ENCODE peak calls at places on chromosomes 16 and 17, in ten cellular contexts. One of them, this sample, is unnamed.

GRCh38 chr16:22014271-22014873 is 6.5 kb downstream of the MOSMO start:
- DNase-seq in heart left ventricle: no peak
- DNase-seq in stimulated activated CD8-positive, alpha-beta memory T cell treated with anti-CD3 and anti-CD28 coated beads, Interleukin-7, amount 100 ng/mL, for 1 hour: no peak
- DNase-seq in T-helper 1 cell: no peak
- DNase-seq in D721Med: no peak
- DNase-seq in hepatic stellate cell: no peak
- DNase-seq in activated CD4-positive, alpha-beta T cell treated with anti-CD3 and anti-CD28 coated beads for 48 hours: no peak
- DNase-seq in GM18507: no peak
- DNase-seq in NCI-H1105: no peak
- DNase-seq in anterior cingulate cortex: no peak
- DNase-seq in this sample: no peak

GRCh38 chr16:5604770-5605169 is 507.2 kb upstream of the EEF2KMT start:
- DNase-seq in heart left ventricle: no peak
- DNase-seq in NCI-H1105: no peak
- DNase-seq in D721Med: no peak
- DNase-seq in GM18507: no peak
- DNase-seq in hepatic stellate cell: no peak
- DNase-seq in activated CD4-positive, alpha-beta T cell treated with anti-CD3 and anti-CD28 coated beads for 48 hours: peak
- DNase-seq in T-helper 1 cell: no peak
- DNase-seq in anterior cingulate cortex: no peak
- DNase-seq in stimulated activated CD8-positive, alpha-beta memory T cell treated with anti-CD3 and anti-CD28 coated beads, Interleukin-7, amount 100 ng/mL, for 1 hour: no peak
- DNase-seq in this sample: no peak

GRCh38 chr17:56777859-56778258 is 55.9 kb downstream of the C17orf67 start:
- DNase-seq in heart left ventricle: no peak
- DNase-seq in activated CD4-positive, alpha-beta T cell treated with anti-CD3 and anti-CD28 coated beads for 48 hours: no peak
- DNase-seq in stimulated activated CD8-positive, alpha-beta memory T cell treated with anti-CD3 and anti-CD28 coated beads, Interleukin-7, amount 100 ng/mL, for 1 hour: no peak
- DNase-seq in D721Med: no peak
- DNase-seq in hepatic stellate cell: peak
- DNase-seq in T-helper 1 cell: no peak
- DNase-seq in GM18507: no peak
- DNase-seq in anterior cingulate cortex: no peak
- DNase-seq in NCI-H1105: no peak
- DNase-seq in this sample: peak

GRCh38 chr17:332558-333322 is 19.9 kb downstream of the RPH3AL start:
- DNase-seq in stimulated activated CD8-positive, alpha-beta memory T cell treated with anti-CD3 and anti-CD28 coated beads, Interleukin-7, amount 100 ng/mL, for 1 hour: no peak
- DNase-seq in anterior cingulate cortex: no peak
- DNase-seq in D721Med: no peak
- DNase-seq in hepatic stellate cell: no peak
- DNase-seq in GM18507: no peak
- DNase-seq in heart left ventricle: peak
- DNase-seq in T-helper 1 cell: no peak
- DNase-seq in NCI-H1105: no peak
- DNase-seq in activated CD4-positive, alpha-beta T cell treated with anti-CD3 and anti-CD28 coated beads for 48 hours: no peak
- DNase-seq in this sample: peak

GRCh38 chr17:62950067-62950466 is 16.0 kb upstream of the TANC2 start:
- DNase-seq in anterior cingulate cortex: no peak
- DNase-seq in activated CD4-positive, alpha-beta T cell treated with anti-CD3 and anti-CD28 coated beads for 48 hours: no peak
- DNase-seq in NCI-H1105: no peak
- DNase-seq in GM18507: no peak
- DNase-seq in hepatic stellate cell: peak
- DNase-seq in T-helper 1 cell: no peak
- DNase-seq in D721Med: no peak
- DNase-seq in stimulated activated CD8-positive, alpha-beta memory T cell treated with anti-CD3 and anti-CD28 coated beads, Interleukin-7, amount 100 ng/mL, for 1 hour: no peak
- DNase-seq in heart left ventricle: peak
- DNase-seq in this sample: peak

GRCh38 chr17:73118876-73119485 is 26.5 kb upstream of the SLC39A11 start:
- DNase-seq in activated CD4-positive, alpha-beta T cell treated with anti-CD3 and anti-CD28 coated beads for 48 hours: no peak
- DNase-seq in heart left ventricle: no peak
- DNase-seq in NCI-H1105: no peak
- DNase-seq in GM18507: no peak
- DNase-seq in anterior cingulate cortex: no peak
- DNase-seq in T-helper 1 cell: no peak
- DNase-seq in stimulated activated CD8-positive, alpha-beta memory T cell treated with anti-CD3 and anti-CD28 coated beads, Interleukin-7, amount 100 ng/mL, for 1 hour: no peak
- DNase-seq in D721Med: peak
- DNase-seq in hepatic stellate cell: no peak
- DNase-seq in this sample: no peak

GRCh38 chr17:77470800-77471733 is 330.3 kb downstream of the SEC14L1 start:
- DNase-seq in T-helper 1 cell: no peak
- DNase-seq in D721Med: no peak
- DNase-seq in activated CD4-positive, alpha-beta T cell treated with anti-CD3 and anti-CD28 coated beads for 48 hours: no peak
- DNase-seq in GM18507: no peak
- DNase-seq in heart left ventricle: peak
- DNase-seq in hepatic stellate cell: no peak
- DNase-seq in NCI-H1105: no peak
- DNase-seq in stimulated activated CD8-positive, alpha-beta memory T cell treated with anti-CD3 and anti-CD28 coated beads, Interleukin-7, amount 100 ng/mL, for 1 hour: no peak
- DNase-seq in anterior cingulate cortex: no peak
- DNase-seq in this sample: no peak

GRCh38 chr17:76461765-76462555 is 5.4 kb upstream of the AANAT start:
- DNase-seq in GM18507: no peak
- DNase-seq in heart left ventricle: no peak
- DNase-seq in activated CD4-positive, alpha-beta T cell treated with anti-CD3 and anti-CD28 coated beads for 48 hours: no peak
- DNase-seq in T-helper 1 cell: no peak
- DNase-seq in NCI-H1105: no peak
- DNase-seq in anterior cingulate cortex: no peak
- DNase-seq in hepatic stellate cell: no peak
- DNase-seq in D721Med: no peak
- DNase-seq in stimulated activated CD8-positive, alpha-beta memory T cell treated with anti-CD3 and anti-CD28 coated beads, Interleukin-7, amount 100 ng/mL, for 1 hour: no peak
- DNase-seq in this sample: no peak

GRCh38 chr17:39634384-39634871 is 2.5 kb upstream of the STARD3 start:
- DNase-seq in D721Med: no peak
- DNase-seq in stimulated activated CD8-positive, alpha-beta memory T cell treated with anti-CD3 and anti-CD28 coated beads, Interleukin-7, amount 100 ng/mL, for 1 hour: no peak
- DNase-seq in hepatic stellate cell: peak
- DNase-seq in NCI-H1105: peak
- DNase-seq in GM18507: no peak
- DNase-seq in heart left ventricle: no peak
- DNase-seq in activated CD4-positive, alpha-beta T cell treated with anti-CD3 and anti-CD28 coated beads for 48 hours: peak
- DNase-seq in T-helper 1 cell: no peak
- DNase-seq in anterior cingulate cortex: no peak
- DNase-seq in this sample: peak

GRCh38 chr16:72850863-72851262 is 197.1 kb downstream of the ZFHX3 start:
- DNase-seq in anterior cingulate cortex: no peak
- DNase-seq in activated CD4-positive, alpha-beta T cell treated with anti-CD3 and anti-CD28 coated beads for 48 hours: no peak
- DNase-seq in stimulated activated CD8-positive, alpha-beta memory T cell treated with anti-CD3 and anti-CD28 coated beads, Interleukin-7, amount 100 ng/mL, for 1 hour: no peak
- DNase-seq in hepatic stellate cell: peak
- DNase-seq in T-helper 1 cell: no peak
- DNase-seq in GM18507: no peak
- DNase-seq in heart left ventricle: peak
- DNase-seq in NCI-H1105: no peak
- DNase-seq in D721Med: no peak
- DNase-seq in this sample: peak